ENCODE peak calls at places on chromosomes 11 and 22, in five cellular contexts. X, O, L, R and D are unnamed samples.
A peak's percentile ranks its signal among the peaks of the same experiment; 100 is the strongest.

GRCh38 chr22:19287889-19288288 is 3.6 kb downstream of the CLTCL1 start:
- DNase-seq in X (no peak), O (peak; percentile 90), L (no peak), R (peak; percentile 91), D (no peak)

GRCh38 chr11:126925321-126926093 is 75.1 kb downstream of the KIRREL3 start:
- DNase-seq in X (no peak), O (no peak), L (no peak), R (peak; percentile 91), D (no peak)

GRCh38 chr11:116042125-116042524 is 537.9 kb upstream of the CADM1 start:
- DNase-seq in X (no peak), O (no peak), L (no peak), R (no peak), D (no peak)

GRCh38 chr11:115656684-115657083 is 152.5 kb upstream of the CADM1 start:
- DNase-seq in X (no peak), O (no peak), L (peak; percentile 62), R (no peak), D (no peak)

GRCh38 chr22:44387486-44387885 is 74.7 kb upstream of the SHISAL1 start:
- DNase-seq in X (no peak), O (no peak), L (no peak), R (no peak), D (no peak)

GRCh38 chr11:70111269-70112016 is 33.3 kb downstream of the ANO1 start:
- DNase-seq in X (no peak), O (peak; percentile 67), L (no peak), R (peak; percentile 72), D (peak; percentile 65)

GRCh38 chr11:106956887-106957505 is 61.3 kb downstream of the GUCY1A2 start:
- DNase-seq in X (no peak), O (no peak), L (no peak), R (no peak), D (no peak)

GRCh38 chr22:23835773-23836144 is 3.0 kb downstream of the DERL3 start:
- DNase-seq in X (no peak), O (no peak), L (peak; percentile 18), R (no peak), D (no peak)

GRCh38 chr22:49632199-49633009 is 195.3 kb downstream of the BRD1 start:
- DNase-seq in X (no peak), O (peak; percentile 67), L (peak; percentile 65), R (peak; percentile 73), D (no peak)

GRCh38 chr11:114110123-114110522 is 50.6 kb downstream of the ZBTB16 start:
- DNase-seq in X (no peak), O (no peak), L (no peak), R (no peak), D (no peak)
- H3K27ac ChIP-seq in X (no peak overlapping the region), O (no peak overlapping the region), L (peak overlapping the region; percentile 91), R (no peak overlapping the region), D (peak overlapping the region; percentile 88)

GRCh38 chr22:41334951-41335635 is 33.8 kb downstream of the ZC3H7B start:
- DNase-seq in X (no peak), O (no peak), L (no peak), R (no peak), D (no peak)
- H3K4me1 ChIP-seq in X (no peaks in the 10 kb centered on the region), O (no peaks in the 10 kb centered on the region), L (no peaks in the 10 kb centered on the region), R (no peaks in the 10 kb centered on the region), D (no peaks in the 10 kb centered on the region)

DNA sequence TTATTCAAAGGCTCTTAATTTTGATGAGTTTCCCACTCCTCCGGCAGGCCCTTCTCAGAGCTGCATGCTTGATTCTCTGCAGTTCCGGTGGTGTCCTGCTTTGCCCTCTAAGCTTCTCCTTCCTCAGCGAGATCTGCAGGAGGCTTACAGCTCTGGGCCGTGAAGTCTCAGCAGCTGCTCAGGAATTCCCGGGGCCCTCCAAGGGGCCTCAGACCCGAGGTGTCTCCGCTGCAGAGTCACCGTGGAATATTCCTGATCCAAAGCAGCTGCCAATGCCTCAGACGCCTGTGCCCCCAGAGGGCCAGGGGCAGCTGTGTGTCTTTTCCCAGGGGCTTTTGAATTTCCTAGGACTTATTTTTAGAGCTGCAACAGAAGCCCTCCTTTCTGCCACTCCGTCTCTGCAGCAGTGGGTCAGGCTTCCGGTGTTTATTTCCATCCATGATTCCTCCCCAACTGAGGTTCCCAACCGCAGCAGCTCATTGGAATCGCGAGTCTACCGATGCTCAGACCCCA is 37.2 kb downstream of the RPS6KA4 start:
- DNase-seq in X (no peak), O (peak; percentile 38), L (no peak), R (no peak), D (no peak)
- H3K27me3 ChIP-seq in X (peaks cover 5% of the 10 kb centered on the region), O (no peaks in the 10 kb centered on the region), L (no peaks in the 10 kb centered on the region), R (peaks cover 27% of the 10 kb centered on the region), D (no peaks in the 10 kb centered on the region)

GRCh38 chr11:68011046-68011943 is 1.2 kb downstream of the ALDH3B1 start:
- DNase-seq in X (no peak), O (no peak), L (no peak), R (no peak), D (no peak)
- H3K27ac ChIP-seq in X (no peak overlapping the region), O (no peak overlapping the region), L (peak overlapping the region; percentile 69), R (peak overlapping the region; percentile 99), D (peak overlapping the region; percentile 79)

DNA sequence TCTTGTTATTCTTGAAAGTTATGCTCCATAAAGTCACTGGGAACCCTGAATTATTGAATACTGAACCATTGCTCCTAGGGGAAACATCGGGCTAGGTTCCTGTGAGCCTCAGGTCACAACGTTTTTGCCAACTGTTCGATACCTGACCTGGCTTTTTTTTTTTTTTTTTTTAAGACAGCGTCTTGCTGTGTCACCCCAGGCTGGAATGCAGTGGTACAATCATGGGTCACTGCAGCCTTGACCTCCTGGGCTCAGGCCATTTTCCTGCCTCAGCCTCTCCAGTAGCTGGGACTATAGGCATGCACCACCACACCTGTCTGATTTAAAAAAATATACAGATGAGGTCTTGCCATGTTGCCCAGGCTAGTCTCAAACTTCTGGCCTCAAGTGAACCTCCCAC is 22.5 kb downstream of the LRP5 start:
- DNase-seq in X (no peak), O (no peak), L (no peak), R (no peak), D (no peak)
- H3K4me1 ChIP-seq in X (peaks cover 46% of the 10 kb centered on the region), O (peaks cover 7% of the 10 kb centered on the region), L (no peaks in the 10 kb centered on the region), R (peaks cover 17% of the 10 kb centered on the region), D (no peaks in the 10 kb centered on the region)

GRCh38 chr11:64437426-64437825 is 78.5 kb downstream of the RPS6KA4 start:
- DNase-seq in X (no peak), O (no peak), L (no peak), R (no peak), D (no peak)

GRCh38 chr11:64444838-64445441 is 86.0 kb downstream of the RPS6KA4 start:
- DNase-seq in X (no peak), O (peak; percentile 25), L (no peak), R (peak; percentile 38), D (no peak)

GRCh38 chr11:64441127-64441526 is 82.2 kb downstream of the RPS6KA4 start:
- DNase-seq in X (no peak), O (no peak), L (no peak), R (no peak), D (no peak)

GRCh38 chr11:64436025-64436424 is 77.1 kb downstream of the RPS6KA4 start:
- DNase-seq in X (no peak), O (no peak), L (no peak), R (peak; percentile 14), D (no peak)

GRCh38 chr11:64438986-64439771 is 80.2 kb downstream of the RPS6KA4 start:
- DNase-seq in X (no peak), O (no peak), L (no peak), R (no peak), D (no peak)
- H3K27me3 ChIP-seq in X (no peaks in the 10 kb centered on the region), O (no peaks in the 10 kb centered on the region), L (no peaks in the 10 kb centered on the region), R (peaks cover 42% of the 10 kb centered on the region), D (no peaks in the 10 kb centered on the region)

GRCh38 chr11:125343086-125343731 is 152.9 kb downstream of the FEZ1 start:
- DNase-seq in X (no peak), O (no peak), L (no peak), R (no peak), D (no peak)
- H3K27ac ChIP-seq in X (no peak overlapping the region), O (no peak overlapping the region), L (no peak overlapping the region), R (no peak overlapping the region), D (peak overlapping the region; percentile 74)

GRCh38 chr11:78884761-78885160 is 310.1 kb upstream of the NARS2 start:
- DNase-seq in X (no peak), O (no peak), L (no peak), R (no peak), D (no peak)
- H3K4me1 ChIP-seq in X (no peaks in the 10 kb centered on the region), O (peaks cover 6% of the 10 kb centered on the region), L (no peaks in the 10 kb centered on the region), R (no peaks in the 10 kb centered on the region), D (no peaks in the 10 kb centered on the region)

GRCh38 chr11:16605971-16606783 is 132.3 kb upstream of the C11orf58 start:
- DNase-seq in X (peak; percentile 65), O (peak; percentile 94), L (peak; percentile 86), R (peak; percentile 88), D (peak; percentile 98)
- H3K27me3 ChIP-seq in X (peaks cover 69% of the 10 kb centered on the region), O (peaks cover 78% of the 10 kb centered on the region), L (peaks cover 3% of the 10 kb centered on the region), R (peaks cover 92% of the 10 kb centered on the region), D (peaks cover 5% of the 10 kb centered on the region)